ENCODE peak calls at places on chromosomes 3 and 15, in four cellular contexts. M is body of pancreas; Y is NCI-H524 treated with DMSO at 0.1 percent for 48 hours; G is CD4-positive, alpha-beta memory T cell. W is an unnamed sample.

GRCh38 chr3:127970966-127971592 is 56.0 kb downstream of the KBTBD12 start:
- DNase-seq in G (peak; percentile 9), M (no peak), Y (peak; percentile 46), W (peak; percentile 45)

GRCh38 chr3:173513123-173513522 is 115.6 kb downstream of the NLGN1 start:
- DNase-seq in G (no peak), Y (no peak), M (no peak), W (no peak)

GRCh38 chr3:104596551-104596950 is 770.2 kb upstream of the ALCAM start:
- DNase-seq in M (no peak), G (peak; percentile 15), Y (peak; percentile 12), W (peak; percentile 34)

GRCh38 chr3:114307841-114308228 is 14.0 kb downstream of the TIGIT start:
- DNase-seq in G (no peak), Y (no peak), M (no peak), W (no peak)

GRCh38 chr3:4977889-4978258 is 1.4 kb upstream of the BHLHE40 start:
- DNase-seq in G (no peak), Y (no peak), M (no peak), W (no peak)

GRCh38 chr15:96285306-96285705 is 45.2 kb upstream of the NR2F2 start:
- DNase-seq in M (no peak), G (no peak), Y (no peak), W (no peak)

GRCh38 chr3:150308481-150308918 is 99.6 kb upstream of the TSC22D2 start:
- DNase-seq in G (no peak), Y (no peak), M (peak; percentile 16), W (no peak)

GRCh38 chr3:49998326-49998725 is 58.4 kb downstream of the RBM6 start:
- DNase-seq in G (no peak), Y (no peak), M (no peak), W (no peak)

GRCh38 chr3:45055411-45056143 is 29.5 kb downstream of the CLEC3B start:
- DNase-seq in M (no peak), G (no peak), Y (no peak), W (peak; percentile 7)

GRCh38 chr15:71282086-71282485 is 166.8 kb downstream of the THSD4 start:
- DNase-seq in G (no peak), M (no peak), Y (no peak), W (no peak)

W was measured in DMS 273 treated with DMSO at 0.1 percent for 48 hours.